ENCODE peak calls at places on chromosomes 12 and 14, in four cellular contexts. One of them, this sample, is unnamed.

GRCh38 chr14:71361874-71362273 is 454.6 kb downstream of the PCNX1 start:
- DNase-seq in WERI-Rb-1: no peak
- DNase-seq in foreskin fibroblast: no peak
- DNase-seq in pancreas: no peak
- DNase-seq in this sample: no peak

GRCh38 chr12:81296556-81297305 is 218.9 kb downstream of the ACSS3 start:
- DNase-seq in WERI-Rb-1: no peak
- DNase-seq in foreskin fibroblast: peak; percentile 57
- DNase-seq in pancreas: no peak
- DNase-seq in this sample: peak; percentile 85

GRCh38 chr12:117885211-117885610 is 83.6 kb downstream of the KSR2 start:
- DNase-seq in WERI-Rb-1: no peak
- DNase-seq in foreskin fibroblast: no peak
- DNase-seq in pancreas: no peak
- DNase-seq in this sample: no peak

GRCh38 chr14:38507299-38507698 is 251.4 kb upstream of the CLEC14A start:
- DNase-seq in WERI-Rb-1: no peak
- DNase-seq in foreskin fibroblast: peak; percentile 10
- DNase-seq in pancreas: no peak
- DNase-seq in this sample: no peak

GRCh38 chr14:45287609-45288008 is 34.6 kb upstream of the MIS18BP1 start:
- DNase-seq in WERI-Rb-1: no peak
- DNase-seq in foreskin fibroblast: no peak
- DNase-seq in pancreas: no peak
- DNase-seq in this sample: no peak

GRCh38 chr12:94074970-94075695 is 73.2 kb upstream of the PLXNC1 start:
- DNase-seq in WERI-Rb-1: peak; percentile 49
- DNase-seq in foreskin fibroblast: peak; percentile 90
- DNase-seq in pancreas: no peak
- DNase-seq in this sample: peak; percentile 81

GRCh38 chr12:14902465-14902864 is 16.8 kb upstream of the MGP start:
- DNase-seq in WERI-Rb-1: no peak
- DNase-seq in foreskin fibroblast: peak; percentile 21
- DNase-seq in pancreas: no peak
- DNase-seq in this sample: peak; percentile 9

GRCh38 chr12:119772431-119772830 is 104.5 kb downstream of the PRKAB1 start:
- DNase-seq in WERI-Rb-1: no peak
- DNase-seq in foreskin fibroblast: peak; percentile 61
- DNase-seq in pancreas: no peak
- DNase-seq in this sample: peak; percentile 57

GRCh38 chr14:50471838-50472465 is 60.4 kb downstream of the MAP4K5 start:
- DNase-seq in WERI-Rb-1: no peak
- DNase-seq in foreskin fibroblast: no peak
- DNase-seq in pancreas: no peak
- DNase-seq in this sample: no peak

GRCh38 chr14:76113691-76114090 is 38.0 kb upstream of the GPATCH2L start:
- DNase-seq in WERI-Rb-1: no peak
- DNase-seq in foreskin fibroblast: no peak
- DNase-seq in pancreas: no peak
- DNase-seq in this sample: no peak

GRCh38 chr14:23104591-23105347 is at the start of gene CIROP:
- DNase-seq in WERI-Rb-1: no peak
- DNase-seq in foreskin fibroblast: peak; percentile 48
- DNase-seq in pancreas: no peak
- DNase-seq in this sample: no peak

GRCh38 chr12:46402451-46402850 is 29.9 kb upstream of the SLC38A2 start:
- DNase-seq in WERI-Rb-1: no peak
- DNase-seq in foreskin fibroblast: peak; percentile 90
- DNase-seq in pancreas: no peak
- DNase-seq in this sample: peak; percentile 92

GRCh38 chr12:72570601-72571000 is 298.4 kb downstream of the TRHDE start:
- DNase-seq in WERI-Rb-1: peak; percentile 53
- DNase-seq in foreskin fibroblast: no peak
- DNase-seq in pancreas: no peak
- DNase-seq in this sample: no peak

GRCh38 chr14:41915732-41916131 is 309.1 kb downstream of the LRFN5 start:
- DNase-seq in WERI-Rb-1: no peak
- DNase-seq in foreskin fibroblast: no peak
- DNase-seq in pancreas: no peak
- DNase-seq in this sample: no peak

GRCh38 chr12:66041651-66042363 is 88.7 kb downstream of the LLPH start:
- DNase-seq in WERI-Rb-1: no peak
- DNase-seq in foreskin fibroblast: no peak
- DNase-seq in pancreas: no peak
- DNase-seq in this sample: no peak

GRCh38 chr14:59679872-59680271 is 103.3 kb upstream of the CCDC175 start:
- DNase-seq in WERI-Rb-1: no peak
- DNase-seq in foreskin fibroblast: no peak
- DNase-seq in pancreas: no peak
- DNase-seq in this sample: peak; percentile 22

GRCh38 chr12:67457136-67457535 is 188.0 kb downstream of the CAND1 start:
- DNase-seq in WERI-Rb-1: no peak
- DNase-seq in foreskin fibroblast: no peak
- DNase-seq in pancreas: no peak
- DNase-seq in this sample: no peak

GRCh38 chr14:98408713-98409112 is 863.3 kb downstream of the BCL11B start:
- DNase-seq in WERI-Rb-1: no peak
- DNase-seq in foreskin fibroblast: no peak
- DNase-seq in pancreas: no peak
- DNase-seq in this sample: no peak

GRCh38 chr12:68336754-68337343 is 4.7 kb upstream of the MDM1 start:
- DNase-seq in WERI-Rb-1: no peak
- DNase-seq in foreskin fibroblast: no peak
- DNase-seq in pancreas: no peak
- DNase-seq in this sample: no peak

GRCh38 chr12:82686223-82687019 is at the start of gene TMTC2:
- DNase-seq in WERI-Rb-1: peak; percentile 92
- DNase-seq in foreskin fibroblast: peak; percentile 97
- DNase-seq in pancreas: peak; percentile 94
- DNase-seq in this sample: peak; percentile 94

GRCh38 chr12:57616383-57617101 is 5.3 kb downstream of the ARHGEF25 start:
- DNase-seq in WERI-Rb-1: no peak
- DNase-seq in foreskin fibroblast: peak; percentile 48
- DNase-seq in pancreas: no peak
- DNase-seq in this sample: no peak

GRCh38 chr12:101941306-101942000 is 64.1 kb downstream of the DRAM1 start:
- DNase-seq in WERI-Rb-1: no peak
- DNase-seq in foreskin fibroblast: no peak
- DNase-seq in pancreas: no peak
- DNase-seq in this sample: no peak

GRCh38 chr12:106861984-106862894 is 87.8 kb downstream of the RIC8B start:
- DNase-seq in WERI-Rb-1: no peak
- DNase-seq in foreskin fibroblast: peak; percentile 84
- DNase-seq in pancreas: no peak
- DNase-seq in this sample: peak; percentile 42

DNA sequence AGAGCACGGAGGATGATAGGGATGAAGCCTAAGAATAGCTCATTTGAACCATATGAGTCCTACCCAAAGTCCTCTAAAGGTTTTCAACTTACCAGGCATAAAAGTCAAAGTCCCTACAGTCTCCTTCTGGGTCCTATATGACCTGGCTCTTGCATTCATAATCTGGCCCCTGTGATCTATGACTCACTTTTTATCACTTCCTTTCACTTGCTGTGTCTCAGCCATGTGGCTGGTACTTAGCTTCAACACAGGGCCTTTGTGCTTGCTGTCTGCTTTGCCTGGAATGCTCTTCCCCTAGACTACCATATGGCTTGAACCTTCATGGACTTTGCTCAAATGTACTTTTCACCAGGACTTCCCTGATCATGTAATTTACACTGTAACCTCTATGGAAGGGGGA is 137.6 kb upstream of the TMTC1 start:
- DNase-seq in WERI-Rb-1: no peak
- DNase-seq in foreskin fibroblast: peak; percentile 72
- DNase-seq in pancreas: no peak
- DNase-seq in this sample: peak; percentile 29
- TF ChIP-seq CTCF in WERI-Rb-1: no peak
- TF ChIP-seq CTCF in foreskin fibroblast: no peak
- TF ChIP-seq CTCF in pancreas: no peak
- TF ChIP-seq CTCF in this sample: no peak

GRCh38 chr12:2287151-2287550 is 234.4 kb downstream of the CACNA1C start:
- DNase-seq in WERI-Rb-1: no peak
- DNase-seq in foreskin fibroblast: peak; percentile 24
- DNase-seq in pancreas: no peak
- DNase-seq in this sample: no peak
- H3K4me3 ChIP-seq in WERI-Rb-1: no peak overlapping the region
- H3K4me3 ChIP-seq in foreskin fibroblast: no peak overlapping the region
- H3K4me3 ChIP-seq in pancreas: no peak overlapping the region
- H3K4me3 ChIP-seq in this sample: no peak overlapping the region

DNA sequence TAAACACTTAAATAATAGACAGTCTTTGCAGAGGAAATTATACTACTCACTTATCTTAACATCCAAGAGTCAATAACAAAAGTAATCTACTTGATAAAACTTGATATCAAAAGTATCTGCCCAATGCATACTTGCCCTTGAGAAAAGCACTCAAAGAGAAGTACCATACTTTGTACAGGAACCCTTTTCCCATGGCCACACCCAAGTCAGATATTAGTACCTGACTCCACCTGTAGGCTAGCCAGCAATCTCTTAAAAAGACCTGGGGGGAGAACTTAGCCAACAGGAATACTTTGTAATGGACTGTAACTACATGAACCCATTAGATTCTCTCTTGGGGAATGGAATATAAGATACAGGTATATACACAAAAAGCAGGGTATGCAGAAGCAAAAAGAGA is 99.6 kb upstream of the HECTD1 start:
- DNase-seq in WERI-Rb-1: no peak
- DNase-seq in foreskin fibroblast: no peak
- DNase-seq in pancreas: no peak
- DNase-seq in this sample: no peak
- TF ChIP-seq CTCF in WERI-Rb-1: no peak
- TF ChIP-seq CTCF in foreskin fibroblast: no peak
- TF ChIP-seq CTCF in pancreas: no peak
- TF ChIP-seq CTCF in this sample: no peak

DNA sequence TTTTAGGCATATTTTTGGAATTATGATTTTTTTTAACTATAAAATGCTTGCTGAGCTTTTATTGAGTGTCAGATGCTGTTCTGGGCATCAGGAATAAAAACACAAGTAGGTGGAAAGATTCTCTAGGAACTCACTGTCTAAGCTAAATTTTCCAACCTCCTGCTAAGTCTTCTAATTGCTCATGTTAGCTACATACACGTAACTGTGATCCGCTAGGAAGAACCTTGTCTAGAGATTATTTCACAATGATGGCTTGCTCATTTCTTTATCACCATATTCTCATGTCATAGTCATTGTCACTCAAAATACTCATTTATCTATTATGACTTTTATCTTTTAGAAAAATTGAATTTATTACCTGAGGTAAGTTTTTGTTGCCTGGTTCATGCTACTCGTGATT is 1402.5 kb upstream of the FLRT2 start:
- DNase-seq in WERI-Rb-1: no peak
- DNase-seq in foreskin fibroblast: no peak
- DNase-seq in pancreas: no peak
- DNase-seq in this sample: no peak
- H3K4me3 ChIP-seq in WERI-Rb-1: no peak overlapping the region
- H3K4me3 ChIP-seq in foreskin fibroblast: no peak overlapping the region
- H3K4me3 ChIP-seq in pancreas: no peak overlapping the region
- H3K4me3 ChIP-seq in this sample: no peak overlapping the region

GRCh38 chr14:52121441-52121840 is 52.6 kb upstream of the NID2 start:
- DNase-seq in WERI-Rb-1: no peak
- DNase-seq in foreskin fibroblast: peak; percentile 76
- DNase-seq in pancreas: no peak
- DNase-seq in this sample: no peak
- TF ChIP-seq CTCF in WERI-Rb-1: no peak
- TF ChIP-seq CTCF in foreskin fibroblast: no peak
- TF ChIP-seq CTCF in pancreas: no peak
- TF ChIP-seq CTCF in this sample: no peak

GRCh38 chr14:55053018-55053417 is 1.6 kb downstream of the MAPK1IP1L start:
- DNase-seq in WERI-Rb-1: no peak
- DNase-seq in foreskin fibroblast: no peak
- DNase-seq in pancreas: no peak
- DNase-seq in this sample: no peak
- H3K4me3 ChIP-seq in WERI-Rb-1: peak overlapping the region; percentile 77
- H3K4me3 ChIP-seq in foreskin fibroblast: peak overlapping the region; percentile 78
- H3K4me3 ChIP-seq in pancreas: peak overlapping the region; percentile 98
- H3K4me3 ChIP-seq in this sample: peak overlapping the region; percentile 100

GRCh38 chr14:100693877-100694578 is 32.7 kb upstream of the DLK1 start:
- DNase-seq in WERI-Rb-1: no peak
- DNase-seq in foreskin fibroblast: no peak
- DNase-seq in pancreas: no peak
- DNase-seq in this sample: no peak

GRCh38 chr14:100695423-100695738 is 31.3 kb upstream of the DLK1 start:
- DNase-seq in WERI-Rb-1: no peak
- DNase-seq in foreskin fibroblast: no peak
- DNase-seq in pancreas: no peak
- DNase-seq in this sample: no peak

GRCh38 chr14:100696590-100696989 is 30.1 kb upstream of the DLK1 start:
- DNase-seq in WERI-Rb-1: no peak
- DNase-seq in foreskin fibroblast: peak; percentile 37
- DNase-seq in pancreas: no peak
- DNase-seq in this sample: no peak

GRCh38 chr14:100696017-100696416 is 30.7 kb upstream of the DLK1 start:
- DNase-seq in WERI-Rb-1: no peak
- DNase-seq in foreskin fibroblast: peak; percentile 33
- DNase-seq in pancreas: peak; percentile 3
- DNase-seq in this sample: no peak

DNA sequence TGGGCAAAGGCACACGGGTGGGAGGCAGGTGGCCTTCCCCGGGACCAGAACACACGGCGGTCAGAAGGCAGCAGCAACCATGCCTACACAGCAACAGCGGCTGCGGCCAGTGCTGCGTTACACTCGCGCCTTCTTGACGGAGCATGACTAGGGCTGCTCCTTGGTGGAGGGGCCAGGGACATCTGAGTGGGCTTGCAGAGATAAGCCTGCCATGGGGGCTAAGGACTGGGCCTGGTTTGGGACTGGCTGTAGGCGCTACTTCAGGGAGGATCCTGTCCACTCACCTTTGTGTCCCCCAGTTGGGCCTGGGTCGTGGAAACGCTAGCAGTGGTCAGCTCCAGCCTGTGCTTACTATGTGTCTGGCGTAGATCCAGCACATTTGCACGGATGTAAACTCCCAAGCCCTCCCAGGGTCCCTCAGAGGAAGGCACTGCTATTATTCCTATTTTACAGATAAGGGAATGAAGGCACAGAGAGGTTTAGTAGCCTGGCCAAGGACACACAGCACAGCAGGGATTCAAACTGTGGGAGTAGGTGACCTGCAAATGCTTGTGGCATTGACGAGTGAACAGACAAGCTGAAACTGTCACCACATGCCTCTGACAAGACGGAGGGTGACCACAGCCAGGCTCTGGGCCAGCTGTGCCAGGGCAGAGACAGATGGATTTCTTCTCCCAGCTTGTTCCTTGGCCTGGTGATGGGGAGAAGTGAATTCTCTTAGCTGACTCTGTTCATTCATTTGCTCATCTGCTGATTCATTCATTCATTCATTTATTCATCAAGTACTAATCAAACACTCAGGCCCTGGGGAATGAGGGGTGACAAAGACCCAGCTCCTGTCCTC is 31.9 kb upstream of the DLK1 start:
- DNase-seq in WERI-Rb-1: no peak
- DNase-seq in foreskin fibroblast: no peak
- DNase-seq in pancreas: peak; percentile 5
- DNase-seq in this sample: no peak
- TF ChIP-seq CTCF in WERI-Rb-1: no peak
- TF ChIP-seq CTCF in foreskin fibroblast: no peak
- TF ChIP-seq CTCF in pancreas: no peak
- TF ChIP-seq CTCF in this sample: no peak

This sample was measured in astrocyte of the spinal cord.